ENCODE peak calls at places on chromosomes 11 and 22, in four cellular contexts. B, I, A and N are unnamed samples.

GRCh38 chr22:46797355-46797754 is 34.9 kb downstream of the TBC1D22A start:
- DNase-seq in A (no peak), B (peak; percentile 26), I (no peak), N (peak; percentile 55)

GRCh38 chr11:62573006-62573591 is 592 bp downstream of the EEF1G start:
- DNase-seq in I (no peak), A (no peak), B (no peak), N (no peak)

GRCh38 chr11:99739464-99740089 is 718.8 kb downstream of the CNTN5 start:
- DNase-seq in B (peak; percentile 13), A (no peak), I (peak; percentile 3), N (peak; percentile 40)

GRCh38 chr11:65726660-65727059 is 6.1 kb upstream of the RNASEH2C start:
- DNase-seq in B (no peak), A (no peak), I (no peak), N (no peak)

GRCh38 chr11:65429724-65430405 is 7.3 kb downstream of the NEAT1 start:
- DNase-seq in B (no peak), A (no peak), I (no peak), N (peak; percentile 80)

GRCh38 chr11:127073621-127074020 is 73.1 kb upstream of the KIRREL3 start:
- DNase-seq in B (no peak), I (no peak), A (no peak), N (no peak)

GRCh38 chr22:20904008-20904979 is 12.9 kb upstream of the CRKL start:
- DNase-seq in B (peak; percentile 53), A (no peak), I (peak; percentile 48), N (peak; percentile 99)

GRCh38 chr11:8719260-8720190 is 36.9 kb downstream of the RPL27A start:
- DNase-seq in B (no peak), I (peak; percentile 80), A (no peak), N (peak; percentile 96)

GRCh38 chr11:45142241-45142885 is 4.1 kb upstream of the PRDM11 start:
- DNase-seq in B (no peak), I (no peak), A (no peak), N (peak; percentile 28)

GRCh38 chr11:44993971-44994705 is 43.5 kb upstream of the TP53I11 start:
- DNase-seq in A (no peak), I (no peak), B (no peak), N (no peak)

GRCh38 chr11:64608260-64608538 is 17.2 kb downstream of the SLC22A12 start:
- DNase-seq in B (no peak), A (no peak), I (no peak), N (no peak)

GRCh38 chr11:46642627-46643335 is 25.4 kb downstream of the ATG13 start:
- DNase-seq in A (no peak), I (no peak), B (peak; percentile 62), N (no peak)

GRCh38 chr11:89625171-89625570 is 84.9 kb upstream of the TRIM77 start:
- DNase-seq in I (no peak), A (no peak), B (no peak), N (no peak)

DNA sequence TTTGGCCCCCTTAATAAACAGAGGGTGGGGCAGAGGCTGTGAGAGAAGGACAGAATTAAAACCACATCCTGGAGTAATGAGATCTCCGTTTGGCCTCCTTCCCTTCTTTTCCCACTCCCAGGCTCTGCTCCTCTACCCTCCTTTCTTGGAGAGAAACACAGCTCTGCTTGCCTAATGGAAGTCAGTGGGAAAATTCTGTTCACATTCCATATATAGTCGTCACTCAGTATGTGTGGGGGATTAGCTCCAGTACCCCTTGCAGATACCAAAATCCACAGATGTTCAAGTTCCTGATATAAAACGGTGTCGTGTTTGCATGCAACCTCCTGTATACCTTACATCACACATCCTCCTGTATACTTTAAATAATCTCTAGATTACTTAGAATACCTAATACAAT is 37.6 kb upstream of the THY1 start:
- DNase-seq in I (no peak), A (no peak), B (no peak), N (peak; percentile 97)
- TF ChIP-seq ELK1 in I (no peak), A (no peak), B (no peak), N (no peak)

GRCh38 chr22:50208430-50208938 is 7.7 kb downstream of the SELENOO start:
- DNase-seq in B (no peak), I (no peak), A (no peak), N (no peak)

GRCh38 chr22:50208939-50209892 is 8.4 kb downstream of the SELENOO start:
- DNase-seq in A (no peak), I (no peak), B (no peak), N (no peak)

GRCh38 chr22:50209893-50210292 is 9.1 kb downstream of the SELENOO start:
- DNase-seq in I (peak; percentile 58), B (peak; percentile 38), A (no peak), N (peak; percentile 57)

GRCh38 chr22:50211147-50211546 is 10.3 kb downstream of the SELENOO start:
- DNase-seq in I (no peak), B (no peak), A (no peak), N (peak; percentile 6)

GRCh38 chr22:50210378-50211139 is 9.7 kb downstream of the SELENOO start:
- DNase-seq in B (no peak), I (no peak), A (no peak), N (no peak)
- TF ChIP-seq SMC3 in B (no peak), I (no peak), A (no peak), N (no peak)

DNA sequence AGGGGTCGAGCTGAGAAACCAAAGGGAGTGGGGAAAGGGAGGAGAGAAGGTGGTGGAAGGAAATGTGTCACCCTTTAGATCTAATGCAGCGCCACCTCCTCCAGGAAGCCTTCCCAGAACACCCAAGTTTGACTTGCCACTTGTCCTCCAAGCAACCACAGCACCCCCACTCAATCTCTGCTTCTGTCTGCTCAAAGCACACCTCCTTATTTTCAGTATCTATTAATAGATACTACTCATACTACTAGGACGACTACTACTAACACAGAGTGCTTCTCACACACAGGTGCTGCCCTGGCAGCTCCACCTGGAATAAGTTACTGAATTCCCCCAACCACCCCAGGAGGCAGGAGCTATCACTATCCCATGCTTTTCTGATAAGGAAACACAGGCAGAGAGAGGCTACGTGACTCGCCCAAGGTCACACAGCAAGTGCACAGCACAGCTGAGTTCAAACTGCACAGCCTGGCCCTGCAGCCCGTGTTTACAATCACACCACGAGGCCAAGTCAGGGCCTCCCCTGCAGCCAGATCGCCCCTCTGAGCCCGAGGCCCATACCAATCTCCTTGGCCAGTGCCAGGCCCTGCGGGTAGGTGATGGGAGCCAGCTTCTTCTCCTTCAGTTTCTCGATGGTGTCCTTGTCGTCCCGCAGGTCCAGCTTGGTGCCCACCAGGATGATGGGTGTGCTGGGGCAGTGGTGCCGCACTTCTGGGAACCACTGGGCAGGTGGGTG is 13.2 kb downstream of the RAC2 start:
- DNase-seq in B (no peak), I (no peak), A (peak; percentile 61), N (no peak)
- TF ChIP-seq ELK1 in B (no peak), I (no peak), A (no peak), N (no peak)

DNA sequence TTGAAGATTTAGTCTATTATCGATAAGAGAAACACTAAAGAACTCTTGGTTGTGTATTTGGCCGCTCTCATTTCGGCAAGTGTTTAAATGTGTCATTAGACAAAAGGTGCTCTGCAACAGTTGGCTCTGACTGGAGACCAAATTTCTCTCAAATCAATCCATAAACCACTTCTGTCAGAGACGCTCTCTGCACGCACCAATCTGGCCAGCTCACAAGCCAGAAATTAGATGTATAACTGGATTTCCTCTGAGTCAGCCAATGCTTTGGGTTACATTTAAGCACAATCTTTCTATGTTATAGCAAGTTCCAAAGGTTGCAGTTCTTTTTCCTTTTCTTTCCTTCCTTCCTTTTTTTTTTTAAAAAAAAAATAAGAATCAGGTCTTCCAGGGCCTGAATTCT is 17.6 kb upstream of the PARVA start:
- DNase-seq in B (no peak), I (no peak), A (no peak), N (peak; percentile 84)
- TF ChIP-seq SMC3 in B (no peak), I (no peak), A (no peak), N (no peak)

DNA sequence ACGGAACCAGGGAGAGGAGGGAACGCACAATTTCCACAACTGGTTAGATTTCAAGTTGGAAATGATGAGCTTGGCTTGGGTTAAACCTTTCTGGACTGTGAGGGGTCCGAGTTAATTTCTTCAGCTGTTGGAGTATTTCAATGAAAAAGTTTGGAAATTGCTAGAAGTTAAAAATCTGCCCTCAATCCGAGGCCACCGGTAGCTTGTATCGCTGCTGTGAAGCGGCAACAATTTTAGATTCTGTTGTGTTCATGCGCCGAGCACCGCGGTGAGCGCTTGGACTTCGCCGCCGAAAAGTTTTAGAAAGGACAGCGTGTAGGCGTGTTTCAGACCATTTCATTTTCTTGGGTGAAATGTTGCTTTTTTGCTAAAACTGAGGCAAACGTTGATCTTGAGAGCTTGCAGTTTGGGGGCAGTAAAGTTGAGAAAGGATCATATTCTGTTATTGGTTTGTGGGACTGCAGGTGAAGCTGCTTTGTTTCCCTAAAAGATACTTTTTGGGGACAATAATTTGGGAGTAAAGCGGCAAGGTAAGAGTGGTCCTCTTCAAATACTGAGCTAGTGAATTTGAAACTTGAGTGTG is 908 bp downstream of the FBXO7 start:
- DNase-seq in I (no peak), B (no peak), A (no peak), N (no peak)
- TF ChIP-seq ELK1 in I (no peak), B (no peak), A (no peak), N (no peak)

GRCh38 chr22:43887391-43887790 is 4.4 kb downstream of the PNPLA5 start:
- DNase-seq in B (no peak), I (no peak), A (no peak), N (no peak)
- TF ChIP-seq SMC3 in B (no peak), I (no peak), A (no peak), N (no peak)